ENCODE peak calls at places on chromosomes 13 and 19, in nine cellular contexts. A is mucosa of gallbladder; C is cardiac muscle cell; D is naive thymus-derived CD4-positive, alpha-beta T cell; J is CD8-positive, alpha-beta memory T cell; O is ACHN; U is stimulated activated naive CD8-positive, alpha-beta T cell treated with anti-CD3 and anti-CD28 coated beads, Interleukin-15, Interleukin-2, amounts not matched to agents 100 U/mL and 50 U/mL, for 24 hours; Q is NCI-H1417; K is left kidney. P is an unnamed sample.

GRCh38 chr19:49682274-49682673 is 5.2 kb downstream of the PRMT1 start:
- DNase-seq in C (no peak), A (no peak), J (no peak), O (no peak), D (no peak), U (no peak), K (no peak), Q (no peak), P (no peak)

GRCh38 chr19:14495678-14496028 is 274 bp downstream of the GIPC1 start:
- DNase-seq in K (no peak), A (no peak), C (no peak), J (no peak), D (no peak), U (no peak), Q (no peak), O (no peak), P (no peak)

GRCh38 chr13:113588394-113589111 is 4.0 kb downstream of the TFDP1 start:
- DNase-seq in A (no peak), O (no peak), J (no peak), U (no peak), K (no peak), D (no peak), Q (no peak), C (no peak), P (no peak)

GRCh38 chr19:57651654-57651996 is 17.1 kb upstream of the ZSCAN4 start:
- DNase-seq in J (no peak), O (no peak), C (no peak), Q (no peak), K (no peak), A (no peak), U (no peak), D (no peak), P (no peak)

GRCh38 chr19:38388310-38389100 is at the start of gene SPRED3:
- DNase-seq in C (peak; percentile 62), K (peak; percentile 91), J (peak; percentile 33), A (no peak), D (no peak), Q (peak; percentile 90), U (no peak), O (peak; percentile 65), P (peak; percentile 55)

GRCh38 chr13:44307844-44308243 is 65.8 kb upstream of the SERP2 start:
- DNase-seq in J (no peak), D (no peak), U (no peak), O (no peak), C (no peak), K (no peak), A (no peak), Q (no peak), P (no peak)

GRCh38 chr19:42191855-42192254 is 25.6 kb downstream of the DEDD2 start:
- DNase-seq in C (peak; percentile 45), A (peak; percentile 83), D (no peak), U (peak; percentile 48), Q (peak; percentile 69), J (no peak), K (no peak), O (peak; percentile 76), P (no peak)

GRCh38 chr19:10116085-10116865 is 3.4 kb downstream of the EIF3G start:
- DNase-seq in K (no peak), Q (no peak), C (no peak), J (no peak), D (no peak), U (peak; percentile 36), A (no peak), O (no peak), P (peak; percentile 42)

GRCh38 chr19:42443944-42444398 is 1.2 kb upstream of the CXCL17 start:
- DNase-seq in O (no peak), A (no peak), D (no peak), K (no peak), Q (no peak), U (no peak), J (no peak), C (no peak), P (no peak)

GRCh38 chr19:46841458-46842083 is 9.1 kb downstream of the AP2S1 start:
- DNase-seq in O (peak; percentile 65), A (no peak), K (no peak), U (no peak), Q (no peak), D (no peak), C (peak; percentile 67), J (no peak), P (peak; percentile 61)

GRCh38 chr13:60091573-60091972 is 72.2 kb downstream of the DIAPH3 start:
- DNase-seq in O (no peak), Q (no peak), U (no peak), K (no peak), J (no peak), C (no peak), D (no peak), A (no peak), P (no peak)

GRCh38 chr19:49635530-49636229 is 4.3 kb downstream of the RRAS start:
- DNase-seq in Q (peak; percentile 25), K (peak; percentile 57), U (no peak), O (peak; percentile 8), D (no peak), A (no peak), J (no peak), C (no peak), P (no peak)

GRCh38 chr19:39470724-39471339 is 9.8 kb upstream of the TIMM50 start:
- DNase-seq in O (no peak), U (peak; percentile 26), Q (no peak), K (no peak), J (no peak), D (no peak), A (no peak), C (no peak), P (no peak)

GRCh38 chr13:94332360-94333040 is 147.0 kb downstream of the DCT start:
- DNase-seq in O (no peak), C (no peak), A (no peak), K (no peak), Q (no peak), U (no peak), J (no peak), D (no peak), P (no peak)

GRCh38 chr13:40345654-40346372 is 320.6 kb downstream of the FOXO1 start:
- DNase-seq in A (peak; percentile 58), O (no peak), D (no peak), Q (no peak), J (no peak), K (no peak), U (no peak), C (no peak), P (no peak)

GRCh38 chr19:40416918-40417713 is 3.9 kb upstream of the PRX start:
- DNase-seq in Q (no peak), J (no peak), O (no peak), C (peak; percentile 39), K (peak; percentile 72), D (no peak), U (no peak), A (no peak), P (no peak)

GRCh38 chr13:110163020-110163658 is 143.8 kb downstream of the COL4A1 start:
- DNase-seq in A (no peak), C (no peak), O (no peak), Q (no peak), K (no peak), J (no peak), U (no peak), D (no peak), P (no peak)

GRCh38 chr19:2312819-2313501 is 5.0 kb upstream of the LINGO3 start:
- DNase-seq in O (no peak), J (no peak), C (no peak), Q (peak; percentile 81), A (no peak), K (peak; percentile 73), D (no peak), U (no peak), P (no peak)

GRCh38 chr19:5372572-5373200 is 32.1 kb upstream of the PTPRS start:
- DNase-seq in Q (no peak), U (no peak), D (no peak), J (no peak), C (no peak), O (no peak), A (no peak), K (no peak), P (no peak)

GRCh38 chr19:9673912-9674668 is 810 bp downstream of the ZNF562 start:
- DNase-seq in K (peak; percentile 3), A (no peak), U (peak; percentile 25), J (no peak), D (peak; percentile 12), O (peak; percentile 11), Q (no peak), C (no peak), P (no peak)

GRCh38 chr19:16368385-16369305 is 44.0 kb downstream of the KLF2 start:
- DNase-seq in O (no peak), D (peak; percentile 96), J (peak; percentile 64), A (no peak), K (no peak), Q (no peak), C (no peak), U (no peak), P (no peak)

GRCh38 chr13:26557051-26557392 is 461 bp upstream of the WASF3 start:
- DNase-seq in D (no peak), A (no peak), J (no peak), K (no peak), C (no peak), Q (no peak), U (no peak), O (no peak), P (no peak)

GRCh38 chr13:44396963-44397580 is 23.4 kb downstream of the SERP2 start:
- DNase-seq in J (no peak), K (peak; percentile 87), A (no peak), U (no peak), D (no peak), Q (no peak), C (peak; percentile 86), O (no peak), P (peak; percentile 83)

GRCh38 chr19:11736696-11737095 is 2.0 kb downstream of the ZNF823 start:
- DNase-seq in A (no peak), O (no peak), J (no peak), K (peak; percentile 13), U (peak; percentile 20), Q (no peak), D (no peak), C (peak; percentile 46), P (peak; percentile 49)

GRCh38 chr19:51501594-51502263 is at the start of gene SIGLEC12:
- DNase-seq in J (no peak), U (peak; percentile 49), Q (no peak), A (peak; percentile 23), K (no peak), O (no peak), C (no peak), D (no peak), P (no peak)

GRCh38 chr19:55418185-55418584 is 10.6 kb upstream of the UBE2S start:
- DNase-seq in J (peak; percentile 38), Q (peak; percentile 80), A (peak; percentile 65), C (peak; percentile 88), K (peak; percentile 91), U (peak; percentile 58), D (peak; percentile 41), O (peak; percentile 75), P (peak; percentile 77)

GRCh38 chr19:53772943-53773342 is 51.2 kb downstream of the NLRP12 start:
- DNase-seq in O (peak; percentile 42), U (peak; percentile 50), C (peak; percentile 68), Q (peak; percentile 63), K (peak; percentile 76), A (peak; percentile 66), J (peak; percentile 27), D (peak; percentile 22), P (peak; percentile 59)

GRCh38 chr19:33261511-33262192 is 36.0 kb upstream of the SLC7A10 start:
- DNase-seq in K (no peak), C (no peak), D (no peak), A (no peak), J (no peak), Q (no peak), U (no peak), O (no peak), P (no peak)

GRCh38 chr13:51585696-51586095 is 1.4 kb downstream of the WDFY2 start:
- DNase-seq in O (peak; percentile 23), K (peak; percentile 8), J (no peak), U (no peak), C (peak; percentile 25), A (no peak), Q (peak; percentile 62), D (no peak), P (no peak)

GRCh38 chr13:33180009-33180804 is 105.3 kb downstream of the STARD13 start:
- DNase-seq in J (no peak), Q (peak; percentile 41), O (peak; percentile 46), K (peak; percentile 50), A (no peak), C (no peak), U (no peak), D (no peak), P (no peak)

GRCh38 chr19:14775855-14776254 is 2.5 kb downstream of the ADGRE2 start:
- DNase-seq in J (no peak), K (no peak), D (no peak), U (peak; percentile 28), O (no peak), A (no peak), C (no peak), Q (no peak), P (no peak)

P was measured in BE2C.